ENCODE peak calls at places on chromosome 4, in seven cellular contexts. G is adipocyte, P is Peyer's patch, N is PC-3, Z is uterus, H is AG04450, R is aorta. T is an unnamed sample.

GRCh38 chr4:184286346-184286745 is 68.7 kb upstream of the ENPP6 start:
- DNase-seq in G (no peak), P (no peak), N (no peak), Z (no peak), H (no peak), R (no peak), T (no peak)

GRCh38 chr4:54100607-54101189 is 735 bp downstream of the GSX2 start:
- DNase-seq in G (peak), P (no peak), N (no peak), Z (no peak), H (no peak), R (peak), T (no peak)

GRCh38 chr4:113256946-113257345 is 207.5 kb downstream of the ANK2 start:
- DNase-seq in G (no peak), P (no peak), N (no peak), Z (no peak), H (no peak), R (no peak), T (no peak)

GRCh38 chr4:8433181-8433580 is 7.3 kb downstream of the ACOX3 start:
- DNase-seq in G (no peak), P (no peak), N (no peak), Z (no peak), H (no peak), R (no peak), T (no peak)

GRCh38 chr4:185839204-185839712 is 27.3 kb upstream of the SORBS2 start:
- DNase-seq in G (peak), P (no peak), N (peak), Z (peak), H (peak), R (peak), T (no peak)

GRCh38 chr4:37928896-37929537 is 31.2 kb upstream of the PTTG2 start:
- DNase-seq in G (no peak), P (no peak), N (no peak), Z (no peak), H (no peak), R (no peak), T (peak)

GRCh38 chr4:37946503-37947179 is 13.6 kb upstream of the PTTG2 start:
- DNase-seq in G (no peak), P (no peak), N (no peak), Z (no peak), H (no peak), R (no peak), T (no peak)

GRCh38 chr4:78417603-78418002 is 134.0 kb upstream of the ANXA3 start:
- DNase-seq in G (no peak), P (no peak), N (no peak), Z (no peak), H (no peak), R (no peak), T (no peak)

GRCh38 chr4:24686866-24687672 is 102.7 kb upstream of the DHX15 start:
- DNase-seq in G (peak), P (peak), N (peak), Z (no peak), H (no peak), R (no peak), T (peak)

GRCh38 chr4:189502841-189503240 is 437.8 kb upstream of the FRG1 start:
- DNase-seq in G (no peak), P (no peak), N (no peak), Z (no peak), H (no peak), R (no peak), T (no peak)

GRCh38 chr4:64539234-64539849 is 130.1 kb upstream of the TECRL start:
- DNase-seq in G (peak), P (peak), N (peak), Z (no peak), H (no peak), R (no peak), T (peak)

GRCh38 chr4:113468165-113469022 is 293.1 kb downstream of the CAMK2D start:
- DNase-seq in G (peak), P (peak), N (peak), Z (peak), H (peak), R (peak), T (no peak)

GRCh38 chr4:184756399-184756798 is 22.5 kb upstream of the CENPU start:
- DNase-seq in G (peak), P (no peak), N (no peak), Z (peak), H (no peak), R (no peak), T (no peak)

GRCh38 chr4:15479913-15480185 is 10.2 kb downstream of the CC2D2A start:
- DNase-seq in G (peak), P (no peak), N (no peak), Z (no peak), H (peak), R (no peak), T (no peak)

GRCh38 chr4:114597410-114598115 is 1.0 kb upstream of the UGT8 start:
- DNase-seq in G (no peak), P (no peak), N (peak), Z (no peak), H (no peak), R (no peak), T (no peak)

GRCh38 chr4:177728361-177729152 is 286.3 kb upstream of the AGA start:
- DNase-seq in G (no peak), P (peak), N (peak), Z (no peak), H (no peak), R (no peak), T (no peak)

GRCh38 chr4:137367608-137368007 is 164.7 kb downstream of the PCDH18 start:
- DNase-seq in G (peak), P (no peak), N (peak), Z (no peak), H (peak), R (no peak), T (no peak)

GRCh38 chr4:85725727-85726170 is 250.8 kb downstream of the ARHGAP24 start:
- DNase-seq in G (no peak), P (peak), N (no peak), Z (no peak), H (no peak), R (no peak), T (no peak)

GRCh38 chr4:5798946-5799345 is 87.9 kb downstream of the EVC start:
- DNase-seq in G (no peak), P (no peak), N (no peak), Z (no peak), H (no peak), R (no peak), T (no peak)

GRCh38 chr4:121711263-121712000 is 14.7 kb upstream of the ANXA5 start:
- DNase-seq in G (peak), P (peak), N (peak), Z (peak), H (peak), R (peak), T (no peak)
- H3K4me3 ChIP-seq in G (peak), P (no peak), N (peak), Z (peak), H (peak), R (no peak), T (no peak)

GRCh38 chr4:89305712-89306437 is 1.7 kb downstream of the GPRIN3 start:
- DNase-seq in G (peak), P (no peak), N (no peak), Z (no peak), H (no peak), R (no peak), T (no peak)
- H3K4me3 ChIP-seq in G (no peak), P (peak), N (no peak), Z (no peak), H (no peak), R (no peak), T (no peak)

GRCh38 chr4:123354701-123355100 is 41.9 kb upstream of the SPRY1 start:
- DNase-seq in G (no peak), P (no peak), N (no peak), Z (no peak), H (no peak), R (no peak), T (no peak)
- H3K4me3 ChIP-seq in G (no peak), P (no peak), N (no peak), Z (no peak), H (no peak), R (no peak), T (no peak)

GRCh38 chr4:61532324-61532723 is 332.2 kb downstream of the ADGRL3 start:
- DNase-seq in G (no peak), P (no peak), N (no peak), Z (no peak), H (no peak), R (no peak), T (no peak)
- H3K4me3 ChIP-seq in G (no peak), P (no peak), N (no peak), Z (no peak), H (no peak), R (no peak), T (no peak)

DNA sequence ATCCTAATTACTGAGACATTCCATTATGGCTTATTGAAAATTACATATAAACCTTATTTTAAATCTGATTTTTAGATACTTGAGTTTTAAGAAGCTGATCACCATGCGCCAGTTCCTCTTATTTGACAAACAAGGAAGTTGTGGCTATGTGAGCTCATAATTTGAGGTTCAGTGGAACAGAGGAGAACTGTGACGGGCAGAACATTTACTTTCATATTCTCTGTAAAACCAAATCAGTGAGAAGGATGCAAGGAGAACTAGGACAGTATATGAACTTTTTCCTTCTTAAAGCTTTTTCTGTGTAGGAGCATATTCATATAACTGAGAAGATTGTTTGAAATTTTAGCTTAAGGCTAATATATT is 25.3 kb downstream of the STIM2 start:
- DNase-seq in G (no peak), P (peak), N (no peak), Z (no peak), H (no peak), R (no peak), T (peak)
- H3K4me3 ChIP-seq in G (no peak), P (peak), N (no peak), Z (no peak), H (no peak), R (no peak), T (no peak)

GRCh38 chr4:88533088-88533790 is 9.7 kb upstream of the PYURF start:
- DNase-seq in G (peak), P (no peak), N (peak), Z (no peak), H (peak), R (no peak), T (no peak)
- H3K4me3 ChIP-seq in G (peak), P (no peak), N (peak), Z (no peak), H (no peak), R (no peak), T (no peak)